ENCODE peak calls at places on chromosomes 6 and 20, in nine cellular contexts. One of them, this sample, is unnamed.

GRCh38 chr6:7203939-7204338 is 96.2 kb downstream of the RREB1 start:
- DNase-seq in GM13976: no peak
- DNase-seq in endothelial cell of umbilical vein: no peak
- DNase-seq in astrocyte of the spinal cord: no peak
- DNase-seq in dorsolateral prefrontal cortex: no peak
- DNase-seq in HFF-Myc: no peak
- DNase-seq in GM23338: no peak
- DNase-seq in heart left ventricle: no peak
- DNase-seq in suprapubic skin: no peak
- DNase-seq in this sample: no peak

GRCh38 chr20:60470366-60470765 is 512.1 kb downstream of the CDH26 start:
- DNase-seq in HFF-Myc: no peak
- DNase-seq in heart left ventricle: no peak
- DNase-seq in GM13976: no peak
- DNase-seq in astrocyte of the spinal cord: no peak
- DNase-seq in endothelial cell of umbilical vein: no peak
- DNase-seq in dorsolateral prefrontal cortex: no peak
- DNase-seq in suprapubic skin: no peak
- DNase-seq in GM23338: no peak
- DNase-seq in this sample: no peak

GRCh38 chr6:170212051-170212756 is 78.7 kb downstream of the DLL1 start:
- DNase-seq in GM23338: no peak
- DNase-seq in suprapubic skin: peak; percentile 71
- DNase-seq in dorsolateral prefrontal cortex: peak; percentile 20
- DNase-seq in GM13976: peak; percentile 13
- DNase-seq in HFF-Myc: no peak
- DNase-seq in heart left ventricle: no peak
- DNase-seq in endothelial cell of umbilical vein: no peak
- DNase-seq in astrocyte of the spinal cord: no peak
- DNase-seq in this sample: no peak

GRCh38 chr6:29792123-29793035 is 35.2 kb upstream of the HLA-G start:
- DNase-seq in endothelial cell of umbilical vein: peak; percentile 9
- DNase-seq in HFF-Myc: no peak
- DNase-seq in suprapubic skin: peak; percentile 87
- DNase-seq in astrocyte of the spinal cord: no peak
- DNase-seq in heart left ventricle: peak; percentile 64
- DNase-seq in GM13976: peak; percentile 82
- DNase-seq in GM23338: peak; percentile 70
- DNase-seq in dorsolateral prefrontal cortex: peak; percentile 33
- DNase-seq in this sample: peak; percentile 72

GRCh38 chr20:6067765-6068318 is 14.0 kb upstream of the LRRN4 start:
- DNase-seq in endothelial cell of umbilical vein: no peak
- DNase-seq in GM23338: no peak
- DNase-seq in dorsolateral prefrontal cortex: no peak
- DNase-seq in GM13976: no peak
- DNase-seq in astrocyte of the spinal cord: no peak
- DNase-seq in HFF-Myc: no peak
- DNase-seq in heart left ventricle: no peak
- DNase-seq in suprapubic skin: no peak
- DNase-seq in this sample: no peak

GRCh38 chr6:11810039-11810541 is 31.5 kb upstream of the ADTRP start:
- DNase-seq in endothelial cell of umbilical vein: peak; percentile 29
- DNase-seq in dorsolateral prefrontal cortex: peak; percentile 30
- DNase-seq in GM13976: no peak
- DNase-seq in suprapubic skin: no peak
- DNase-seq in HFF-Myc: peak; percentile 32
- DNase-seq in heart left ventricle: peak; percentile 83
- DNase-seq in astrocyte of the spinal cord: peak; percentile 78
- DNase-seq in GM23338: no peak
- DNase-seq in this sample: no peak

GRCh38 chr6:39835856-39836442 is 43.8 kb downstream of the DAAM2 start:
- DNase-seq in GM23338: peak; percentile 19
- DNase-seq in dorsolateral prefrontal cortex: no peak
- DNase-seq in heart left ventricle: no peak
- DNase-seq in endothelial cell of umbilical vein: no peak
- DNase-seq in HFF-Myc: no peak
- DNase-seq in astrocyte of the spinal cord: peak; percentile 8
- DNase-seq in suprapubic skin: no peak
- DNase-seq in GM13976: no peak
- DNase-seq in this sample: no peak

GRCh38 chr6:134938896-134939295 is 11.0 kb downstream of the ALDH8A1 start:
- DNase-seq in heart left ventricle: no peak
- DNase-seq in HFF-Myc: no peak
- DNase-seq in dorsolateral prefrontal cortex: no peak
- DNase-seq in astrocyte of the spinal cord: no peak
- DNase-seq in endothelial cell of umbilical vein: no peak
- DNase-seq in GM23338: no peak
- DNase-seq in suprapubic skin: no peak
- DNase-seq in GM13976: peak; percentile 61
- DNase-seq in this sample: peak; percentile 93

GRCh38 chr6:139271056-139271455 is 20.7 kb downstream of the TXLNB start:
- DNase-seq in heart left ventricle: no peak
- DNase-seq in GM13976: peak; percentile 47
- DNase-seq in astrocyte of the spinal cord: peak; percentile 92
- DNase-seq in suprapubic skin: no peak
- DNase-seq in dorsolateral prefrontal cortex: peak; percentile 30
- DNase-seq in GM23338: no peak
- DNase-seq in endothelial cell of umbilical vein: no peak
- DNase-seq in HFF-Myc: no peak
- DNase-seq in this sample: no peak

GRCh38 chr6:141977782-141978181 is 154.9 kb upstream of the GJE1 start:
- DNase-seq in HFF-Myc: no peak
- DNase-seq in heart left ventricle: no peak
- DNase-seq in dorsolateral prefrontal cortex: no peak
- DNase-seq in suprapubic skin: no peak
- DNase-seq in astrocyte of the spinal cord: no peak
- DNase-seq in GM23338: no peak
- DNase-seq in endothelial cell of umbilical vein: no peak
- DNase-seq in GM13976: no peak
- DNase-seq in this sample: no peak

GRCh38 chr20:17654649-17655285 is 27.3 kb downstream of the RRBP1 start:
- DNase-seq in GM23338: peak; percentile 91
- DNase-seq in heart left ventricle: no peak
- DNase-seq in HFF-Myc: no peak
- DNase-seq in GM13976: peak; percentile 20
- DNase-seq in dorsolateral prefrontal cortex: peak; percentile 50
- DNase-seq in astrocyte of the spinal cord: peak; percentile 47
- DNase-seq in endothelial cell of umbilical vein: peak; percentile 66
- DNase-seq in suprapubic skin: no peak
- DNase-seq in this sample: peak; percentile 23

GRCh38 chr20:1334761-1335160 is 5.8 kb upstream of the SDCBP2 start:
- DNase-seq in GM13976: no peak
- DNase-seq in astrocyte of the spinal cord: no peak
- DNase-seq in GM23338: peak; percentile 36
- DNase-seq in heart left ventricle: no peak
- DNase-seq in dorsolateral prefrontal cortex: no peak
- DNase-seq in endothelial cell of umbilical vein: no peak
- DNase-seq in HFF-Myc: no peak
- DNase-seq in suprapubic skin: peak; percentile 29
- DNase-seq in this sample: no peak

GRCh38 chr20:21096321-21097043 is 9.7 kb downstream of the LINC00237 start:
- DNase-seq in endothelial cell of umbilical vein: peak; percentile 20
- DNase-seq in GM13976: no peak
- DNase-seq in dorsolateral prefrontal cortex: peak; percentile 71
- DNase-seq in suprapubic skin: no peak
- DNase-seq in GM23338: peak; percentile 78
- DNase-seq in heart left ventricle: no peak
- DNase-seq in astrocyte of the spinal cord: no peak
- DNase-seq in HFF-Myc: no peak
- DNase-seq in this sample: peak; percentile 16

GRCh38 chr20:61967300-61967699 is 98.4 kb downstream of the TAF4 start:
- DNase-seq in suprapubic skin: no peak
- DNase-seq in heart left ventricle: no peak
- DNase-seq in HFF-Myc: no peak
- DNase-seq in endothelial cell of umbilical vein: no peak
- DNase-seq in astrocyte of the spinal cord: no peak
- DNase-seq in dorsolateral prefrontal cortex: peak; percentile 17
- DNase-seq in GM23338: no peak
- DNase-seq in GM13976: no peak
- DNase-seq in this sample: no peak

GRCh38 chr20:61580958-61581824 is 329.1 kb downstream of the CDH4 start:
- DNase-seq in endothelial cell of umbilical vein: no peak
- DNase-seq in GM13976: no peak
- DNase-seq in astrocyte of the spinal cord: no peak
- DNase-seq in suprapubic skin: no peak
- DNase-seq in heart left ventricle: no peak
- DNase-seq in HFF-Myc: no peak
- DNase-seq in dorsolateral prefrontal cortex: no peak
- DNase-seq in GM23338: no peak
- DNase-seq in this sample: no peak

GRCh38 chr6:84249724-84250123 is 22.3 kb upstream of the CEP162 start:
- DNase-seq in GM23338: no peak
- DNase-seq in astrocyte of the spinal cord: no peak
- DNase-seq in GM13976: no peak
- DNase-seq in heart left ventricle: no peak
- DNase-seq in HFF-Myc: peak; percentile 3
- DNase-seq in endothelial cell of umbilical vein: no peak
- DNase-seq in dorsolateral prefrontal cortex: no peak
- DNase-seq in suprapubic skin: no peak
- DNase-seq in this sample: no peak

GRCh38 chr6:95784869-95785268 is 207.5 kb downstream of the MANEA start:
- DNase-seq in GM13976: no peak
- DNase-seq in heart left ventricle: no peak
- DNase-seq in dorsolateral prefrontal cortex: no peak
- DNase-seq in astrocyte of the spinal cord: no peak
- DNase-seq in endothelial cell of umbilical vein: no peak
- DNase-seq in HFF-Myc: no peak
- DNase-seq in GM23338: no peak
- DNase-seq in suprapubic skin: no peak
- DNase-seq in this sample: no peak

GRCh38 chr6:15769471-15770088 is 106.8 kb upstream of the DTNBP1 start:
- DNase-seq in suprapubic skin: no peak
- DNase-seq in GM13976: no peak
- DNase-seq in HFF-Myc: no peak
- DNase-seq in endothelial cell of umbilical vein: no peak
- DNase-seq in astrocyte of the spinal cord: no peak
- DNase-seq in GM23338: no peak
- DNase-seq in dorsolateral prefrontal cortex: no peak
- DNase-seq in heart left ventricle: no peak
- DNase-seq in this sample: no peak

GRCh38 chr6:15775076-15775634 is 112.3 kb upstream of the DTNBP1 start:
- DNase-seq in endothelial cell of umbilical vein: no peak
- DNase-seq in heart left ventricle: no peak
- DNase-seq in astrocyte of the spinal cord: no peak
- DNase-seq in HFF-Myc: no peak
- DNase-seq in GM23338: no peak
- DNase-seq in suprapubic skin: no peak
- DNase-seq in GM13976: no peak
- DNase-seq in dorsolateral prefrontal cortex: no peak
- DNase-seq in this sample: no peak

GRCh38 chr6:15774011-15774410 is 111.2 kb upstream of the DTNBP1 start:
- DNase-seq in heart left ventricle: no peak
- DNase-seq in GM23338: no peak
- DNase-seq in astrocyte of the spinal cord: no peak
- DNase-seq in endothelial cell of umbilical vein: no peak
- DNase-seq in GM13976: no peak
- DNase-seq in suprapubic skin: no peak
- DNase-seq in HFF-Myc: no peak
- DNase-seq in dorsolateral prefrontal cortex: no peak
- DNase-seq in this sample: no peak

GRCh38 chr6:15775741-15776140 is 112.9 kb upstream of the DTNBP1 start:
- DNase-seq in heart left ventricle: no peak
- DNase-seq in GM23338: no peak
- DNase-seq in astrocyte of the spinal cord: no peak
- DNase-seq in HFF-Myc: no peak
- DNase-seq in GM13976: no peak
- DNase-seq in suprapubic skin: no peak
- DNase-seq in endothelial cell of umbilical vein: no peak
- DNase-seq in dorsolateral prefrontal cortex: no peak
- DNase-seq in this sample: no peak

GRCh38 chr6:15770347-15771143 is 107.7 kb upstream of the DTNBP1 start:
- DNase-seq in HFF-Myc: no peak
- DNase-seq in astrocyte of the spinal cord: no peak
- DNase-seq in suprapubic skin: no peak
- DNase-seq in endothelial cell of umbilical vein: no peak
- DNase-seq in dorsolateral prefrontal cortex: no peak
- DNase-seq in GM13976: peak; percentile 50
- DNase-seq in GM23338: no peak
- DNase-seq in heart left ventricle: no peak
- DNase-seq in this sample: peak; percentile 38
- TF ChIP-seq CTCF in HFF-Myc: no peak
- TF ChIP-seq CTCF in astrocyte of the spinal cord: no peak
- TF ChIP-seq CTCF in suprapubic skin: no peak
- TF ChIP-seq CTCF in endothelial cell of umbilical vein: no peak
- TF ChIP-seq CTCF in dorsolateral prefrontal cortex: no peak
- TF ChIP-seq CTCF in GM13976: peak; percentile 5
- TF ChIP-seq CTCF in GM23338: no peak
- TF ChIP-seq CTCF in heart left ventricle: no peak
- TF ChIP-seq CTCF in this sample: no peak

GRCh38 chr6:35727935-35728662 is 8.7 kb upstream of the ARMC12 start:
- DNase-seq in GM23338: peak; percentile 66
- DNase-seq in dorsolateral prefrontal cortex: peak; percentile 86
- DNase-seq in astrocyte of the spinal cord: peak; percentile 97
- DNase-seq in GM13976: peak; percentile 90
- DNase-seq in heart left ventricle: peak; percentile 91
- DNase-seq in suprapubic skin: peak; percentile 96
- DNase-seq in HFF-Myc: peak; percentile 72
- DNase-seq in endothelial cell of umbilical vein: peak; percentile 87
- DNase-seq in this sample: peak; percentile 91
- TF ChIP-seq CTCF in GM23338: no peak
- TF ChIP-seq CTCF in dorsolateral prefrontal cortex: peak; percentile 9
- TF ChIP-seq CTCF in astrocyte of the spinal cord: no peak
- TF ChIP-seq CTCF in GM13976: no peak
- TF ChIP-seq CTCF in heart left ventricle: no peak
- TF ChIP-seq CTCF in suprapubic skin: no peak
- TF ChIP-seq CTCF in HFF-Myc: no peak
- TF ChIP-seq CTCF in endothelial cell of umbilical vein: peak; percentile 3
- TF ChIP-seq CTCF in this sample: no peak

DNA sequence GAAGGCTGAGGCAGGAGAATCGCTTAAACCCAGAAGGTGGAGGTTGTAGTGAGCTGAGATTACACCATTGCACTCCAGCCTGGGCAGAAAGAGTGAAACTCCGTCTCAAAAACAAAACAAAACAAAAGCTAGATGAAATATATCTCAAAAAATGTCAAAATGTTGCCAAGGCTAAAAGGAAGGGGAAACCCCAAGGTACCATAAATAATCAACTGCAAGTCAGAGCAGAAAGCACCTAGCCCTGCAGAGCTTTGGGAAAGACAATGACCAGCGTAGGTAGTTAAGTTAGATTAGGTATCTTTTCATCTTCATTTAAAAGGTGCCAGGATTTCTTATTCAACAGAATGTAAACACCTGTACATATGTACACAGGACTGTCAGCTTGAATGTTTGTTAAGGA is 33.0 kb downstream of the AKIRIN2 start:
- DNase-seq in dorsolateral prefrontal cortex: no peak
- DNase-seq in GM23338: no peak
- DNase-seq in GM13976: peak; percentile 32
- DNase-seq in suprapubic skin: no peak
- DNase-seq in astrocyte of the spinal cord: no peak
- DNase-seq in heart left ventricle: no peak
- DNase-seq in HFF-Myc: no peak
- DNase-seq in endothelial cell of umbilical vein: no peak
- DNase-seq in this sample: no peak
- TF ChIP-seq CTCF in dorsolateral prefrontal cortex: no peak
- TF ChIP-seq CTCF in GM23338: no peak
- TF ChIP-seq CTCF in GM13976: no peak
- TF ChIP-seq CTCF in suprapubic skin: no peak
- TF ChIP-seq CTCF in astrocyte of the spinal cord: no peak
- TF ChIP-seq CTCF in heart left ventricle: no peak
- TF ChIP-seq CTCF in HFF-Myc: no peak
- TF ChIP-seq CTCF in endothelial cell of umbilical vein: no peak
- TF ChIP-seq CTCF in this sample: no peak

GRCh38 chr20:14193885-14194284 is 143.5 kb downstream of the FLRT3 start:
- DNase-seq in heart left ventricle: no peak
- DNase-seq in astrocyte of the spinal cord: no peak
- DNase-seq in suprapubic skin: no peak
- DNase-seq in dorsolateral prefrontal cortex: no peak
- DNase-seq in endothelial cell of umbilical vein: no peak
- DNase-seq in GM13976: no peak
- DNase-seq in HFF-Myc: no peak
- DNase-seq in GM23338: peak; percentile 70
- DNase-seq in this sample: no peak
- TF ChIP-seq CTCF in heart left ventricle: no peak
- TF ChIP-seq CTCF in astrocyte of the spinal cord: peak; percentile 10
- TF ChIP-seq CTCF in suprapubic skin: no peak
- TF ChIP-seq CTCF in dorsolateral prefrontal cortex: no peak
- TF ChIP-seq CTCF in endothelial cell of umbilical vein: no peak
- TF ChIP-seq CTCF in GM13976: no peak
- TF ChIP-seq CTCF in HFF-Myc: no peak
- TF ChIP-seq CTCF in GM23338: peak; percentile 42
- TF ChIP-seq CTCF in this sample: no peak